ENCODE peak calls at places on chromosomes 11 and 22, in five cellular contexts. C is HFFc6, G is AG20443, W is renal cortical epithelial cell, M is NCI-H460. O is an unnamed sample.

GRCh38 chr22:44870021-44870420 is 117.6 kb downstream of the ARHGAP8 start:
- DNase-seq in C (no peak), G (no peak), W (peak; percentile 56), M (peak; percentile 57), O (no peak)

GRCh38 chr11:124415356-124415923 is 9.2 kb downstream of the OR8B4 start:
- DNase-seq in C (peak; percentile 29), G (peak; percentile 55), W (peak; percentile 54), M (peak; percentile 9), O (peak; percentile 69)

GRCh38 chr22:30114356-30114755 is 34.1 kb downstream of the HORMAD2 start:
- DNase-seq in C (no peak), G (no peak), W (no peak), M (peak; percentile 28), O (no peak)

GRCh38 chr11:69799582-69799981 is 19.6 kb downstream of the FGF3 start:
- DNase-seq in C (peak; percentile 48), G (no peak), W (peak; percentile 4), M (no peak), O (peak; percentile 32)

GRCh38 chr22:38350444-38351359 is 33.5 kb upstream of the CSNK1E start:
- DNase-seq in C (no peak), G (no peak), W (no peak), M (no peak), O (no peak)

GRCh38 chr11:75792997-75793800 is 21.8 kb upstream of the UVRAG start:
- DNase-seq in C (no peak), G (no peak), W (no peak), M (no peak), O (no peak)

GRCh38 chr11:645536-645935 is 8.5 kb downstream of the DRD4 start:
- DNase-seq in C (no peak), G (peak; percentile 3), W (no peak), M (no peak), O (no peak)

GRCh38 chr22:48554893-48555552 is 1272.7 kb downstream of the BRD1 start:
- DNase-seq in C (no peak), G (no peak), W (no peak), M (no peak), O (no peak)

GRCh38 chr22:50730013-50730891 is 7.8 kb upstream of the ACR start:
- DNase-seq in C (no peak), G (no peak), W (no peak), M (no peak), O (no peak)

GRCh38 chr11:69867076-69868002 is 48.1 kb upstream of the FGF3 start:
- DNase-seq in C (peak; percentile 12), G (peak; percentile 42), W (no peak), M (no peak), O (no peak)

GRCh38 chr11:14300661-14301304 is 58.2 kb downstream of the RRAS2 start:
- DNase-seq in C (peak; percentile 72), G (peak; percentile 75), W (peak; percentile 77), M (peak; percentile 52), O (peak; percentile 65)

O was measured in dermis microvascular lymphatic vessel endothelial cell.